ENCODE peak calls at places on chromosomes 11 and 22, in six cellular contexts. One of them, this sample, is unnamed.

GRCh38 chr11:67033661-67034166 is 10.8 kb downstream of the SYT12 start:
- DNase-seq in sigmoid colon: no peak
- DNase-seq in AG20443: peak; percentile 89
- DNase-seq in skeletal muscle cell: peak; percentile 92
- DNase-seq in nephron progenitor cell: no peak
- DNase-seq in esophagus squamous epithelium: no peak
- DNase-seq in this sample: no peak

GRCh38 chr11:69546735-69547370 is 65.4 kb downstream of the LINC01488 start:
- DNase-seq in sigmoid colon: peak; percentile 8
- DNase-seq in skeletal muscle cell: no peak
- DNase-seq in AG20443: no peak
- DNase-seq in esophagus squamous epithelium: no peak
- DNase-seq in nephron progenitor cell: no peak
- DNase-seq in this sample: no peak

GRCh38 chr22:30843245-30843644 is 125.3 kb downstream of the MORC2 start:
- DNase-seq in nephron progenitor cell: no peak
- DNase-seq in skeletal muscle cell: peak; percentile 27
- DNase-seq in esophagus squamous epithelium: no peak
- DNase-seq in AG20443: no peak
- DNase-seq in sigmoid colon: no peak
- DNase-seq in this sample: no peak

GRCh38 chr11:46480909-46481308 is 89.3 kb upstream of the CHRM4 start:
- DNase-seq in AG20443: no peak
- DNase-seq in nephron progenitor cell: no peak
- DNase-seq in sigmoid colon: no peak
- DNase-seq in esophagus squamous epithelium: no peak
- DNase-seq in skeletal muscle cell: no peak
- DNase-seq in this sample: no peak

GRCh38 chr11:79670846-79671245 is 230.0 kb upstream of the TENM4 start:
- DNase-seq in esophagus squamous epithelium: no peak
- DNase-seq in nephron progenitor cell: peak; percentile 10
- DNase-seq in AG20443: no peak
- DNase-seq in skeletal muscle cell: no peak
- DNase-seq in sigmoid colon: no peak
- DNase-seq in this sample: no peak

GRCh38 chr11:111586305-111586915 is 15.8 kb upstream of the SIK2 start:
- DNase-seq in nephron progenitor cell: no peak
- DNase-seq in sigmoid colon: no peak
- DNase-seq in AG20443: peak; percentile 46
- DNase-seq in esophagus squamous epithelium: no peak
- DNase-seq in skeletal muscle cell: no peak
- DNase-seq in this sample: no peak

GRCh38 chr22:40716116-40716515 is 36.8 kb downstream of the MCHR1 start:
- DNase-seq in nephron progenitor cell: no peak
- DNase-seq in sigmoid colon: no peak
- DNase-seq in AG20443: no peak
- DNase-seq in esophagus squamous epithelium: no peak
- DNase-seq in skeletal muscle cell: no peak
- DNase-seq in this sample: no peak

GRCh38 chr11:126355324-126355925 is at the start of gene ST3GAL4:
- DNase-seq in skeletal muscle cell: peak; percentile 38
- DNase-seq in nephron progenitor cell: peak; percentile 93
- DNase-seq in sigmoid colon: peak; percentile 90
- DNase-seq in AG20443: peak; percentile 91
- DNase-seq in esophagus squamous epithelium: peak; percentile 25
- DNase-seq in this sample: no peak

GRCh38 chr22:20131593-20131855 is at the start of gene ZDHHC8:
- DNase-seq in esophagus squamous epithelium: no peak
- DNase-seq in sigmoid colon: no peak
- DNase-seq in nephron progenitor cell: no peak
- DNase-seq in skeletal muscle cell: no peak
- DNase-seq in AG20443: peak; percentile 78
- DNase-seq in this sample: no peak

GRCh38 chr22:50694766-50695420 is 22.3 kb downstream of the SHANK3 start:
- DNase-seq in skeletal muscle cell: no peak
- DNase-seq in nephron progenitor cell: no peak
- DNase-seq in AG20443: no peak
- DNase-seq in esophagus squamous epithelium: no peak
- DNase-seq in sigmoid colon: peak; percentile 56
- DNase-seq in this sample: no peak

GRCh38 chr11:71237853-71238252 is 14.5 kb downstream of the SHANK2 start:
- DNase-seq in skeletal muscle cell: no peak
- DNase-seq in sigmoid colon: peak; percentile 40
- DNase-seq in AG20443: no peak
- DNase-seq in nephron progenitor cell: no peak
- DNase-seq in esophagus squamous epithelium: no peak
- DNase-seq in this sample: no peak

GRCh38 chr11:2699185-2699530 is 636 bp downstream of the KCNQ1OT1 start:
- DNase-seq in sigmoid colon: no peak
- DNase-seq in esophagus squamous epithelium: no peak
- DNase-seq in AG20443: no peak
- DNase-seq in nephron progenitor cell: no peak
- DNase-seq in skeletal muscle cell: no peak
- DNase-seq in this sample: no peak

GRCh38 chr11:100923555-100923954 is 206.1 kb downstream of the PGR start:
- DNase-seq in skeletal muscle cell: no peak
- DNase-seq in AG20443: peak; percentile 14
- DNase-seq in esophagus squamous epithelium: no peak
- DNase-seq in sigmoid colon: no peak
- DNase-seq in nephron progenitor cell: no peak
- DNase-seq in this sample: no peak

GRCh38 chr11:113649311-113649710 is 56.8 kb downstream of the TMPRSS5 start:
- DNase-seq in AG20443: no peak
- DNase-seq in esophagus squamous epithelium: no peak
- DNase-seq in nephron progenitor cell: no peak
- DNase-seq in sigmoid colon: no peak
- DNase-seq in skeletal muscle cell: no peak
- DNase-seq in this sample: no peak

GRCh38 chr11:17266781-17267180 is 9.8 kb upstream of the NUCB2 start:
- DNase-seq in AG20443: no peak
- DNase-seq in esophagus squamous epithelium: no peak
- DNase-seq in sigmoid colon: no peak
- DNase-seq in nephron progenitor cell: no peak
- DNase-seq in skeletal muscle cell: no peak
- DNase-seq in this sample: no peak

GRCh38 chr11:88231894-88232482 is 56.7 kb upstream of the RAB38 start:
- DNase-seq in nephron progenitor cell: peak; percentile 5
- DNase-seq in AG20443: peak; percentile 63
- DNase-seq in sigmoid colon: no peak
- DNase-seq in esophagus squamous epithelium: no peak
- DNase-seq in skeletal muscle cell: no peak
- DNase-seq in this sample: no peak

GRCh38 chr11:106395716-106396349 is 318.4 kb downstream of the AASDHPPT start:
- DNase-seq in esophagus squamous epithelium: no peak
- DNase-seq in sigmoid colon: no peak
- DNase-seq in skeletal muscle cell: no peak
- DNase-seq in nephron progenitor cell: no peak
- DNase-seq in AG20443: no peak
- DNase-seq in this sample: no peak

GRCh38 chr22:19208287-19208847 is 29.8 kb upstream of the SLC25A1 start:
- DNase-seq in esophagus squamous epithelium: no peak
- DNase-seq in sigmoid colon: no peak
- DNase-seq in nephron progenitor cell: no peak
- DNase-seq in AG20443: no peak
- DNase-seq in skeletal muscle cell: no peak
- DNase-seq in this sample: no peak

GRCh38 chr11:35389897-35390462 is 29.4 kb downstream of the SLC1A2 start:
- DNase-seq in skeletal muscle cell: no peak
- DNase-seq in nephron progenitor cell: no peak
- DNase-seq in esophagus squamous epithelium: no peak
- DNase-seq in AG20443: no peak
- DNase-seq in sigmoid colon: no peak
- DNase-seq in this sample: no peak

GRCh38 chr22:29343313-29343805 is 27.9 kb upstream of the RASL10A start:
- DNase-seq in AG20443: peak; percentile 86
- DNase-seq in esophagus squamous epithelium: no peak
- DNase-seq in skeletal muscle cell: no peak
- DNase-seq in sigmoid colon: peak; percentile 78
- DNase-seq in nephron progenitor cell: peak; percentile 33
- DNase-seq in this sample: no peak

GRCh38 chr22:19291218-19291579 is 320 bp downstream of the CLTCL1 start:
- DNase-seq in skeletal muscle cell: no peak
- DNase-seq in AG20443: peak; percentile 57
- DNase-seq in esophagus squamous epithelium: no peak
- DNase-seq in sigmoid colon: peak; percentile 73
- DNase-seq in nephron progenitor cell: peak; percentile 57
- DNase-seq in this sample: no peak

GRCh38 chr11:23399995-23400394 is 539.7 kb upstream of the CCDC179 start:
- DNase-seq in AG20443: no peak
- DNase-seq in sigmoid colon: peak; percentile 40
- DNase-seq in skeletal muscle cell: no peak
- DNase-seq in esophagus squamous epithelium: no peak
- DNase-seq in nephron progenitor cell: no peak
- DNase-seq in this sample: no peak

GRCh38 chr22:28750471-28750881 is 8.6 kb downstream of the HSCB start:
- DNase-seq in sigmoid colon: no peak
- DNase-seq in nephron progenitor cell: no peak
- DNase-seq in AG20443: peak; percentile 26
- DNase-seq in esophagus squamous epithelium: no peak
- DNase-seq in skeletal muscle cell: peak; percentile 54
- DNase-seq in this sample: no peak

GRCh38 chr22:25060522-25061071 is 108.1 kb downstream of the KIAA1671 start:
- DNase-seq in sigmoid colon: no peak
- DNase-seq in nephron progenitor cell: no peak
- DNase-seq in esophagus squamous epithelium: no peak
- DNase-seq in AG20443: no peak
- DNase-seq in skeletal muscle cell: no peak
- DNase-seq in this sample: no peak

GRCh38 chr11:123434911-123435310 is 4.8 kb downstream of the GRAMD1B start:
- DNase-seq in skeletal muscle cell: no peak
- DNase-seq in sigmoid colon: no peak
- DNase-seq in esophagus squamous epithelium: no peak
- DNase-seq in AG20443: no peak
- DNase-seq in nephron progenitor cell: no peak
- DNase-seq in this sample: no peak

GRCh38 chr22:39662677-39663034 is 92.1 kb downstream of the CACNA1I start:
- DNase-seq in skeletal muscle cell: no peak
- DNase-seq in sigmoid colon: no peak
- DNase-seq in nephron progenitor cell: no peak
- DNase-seq in AG20443: no peak
- DNase-seq in esophagus squamous epithelium: no peak
- DNase-seq in this sample: no peak

GRCh38 chr11:63841554-63841953 is 2.6 kb downstream of the MARK2 start:
- DNase-seq in AG20443: no peak
- DNase-seq in nephron progenitor cell: no peak
- DNase-seq in skeletal muscle cell: no peak
- DNase-seq in sigmoid colon: no peak
- DNase-seq in esophagus squamous epithelium: no peak
- DNase-seq in this sample: no peak

GRCh38 chr11:58574851-58575250 is 805 bp downstream of the LPXN start:
- DNase-seq in nephron progenitor cell: no peak
- DNase-seq in AG20443: peak; percentile 24
- DNase-seq in skeletal muscle cell: no peak
- DNase-seq in esophagus squamous epithelium: no peak
- DNase-seq in sigmoid colon: no peak
- DNase-seq in this sample: no peak

GRCh38 chr11:6268811-6269210 is 9.2 kb downstream of the CCKBR start:
- DNase-seq in nephron progenitor cell: no peak
- DNase-seq in sigmoid colon: no peak
- DNase-seq in skeletal muscle cell: peak; percentile 4
- DNase-seq in esophagus squamous epithelium: no peak
- DNase-seq in AG20443: no peak
- DNase-seq in this sample: no peak

GRCh38 chr11:76325149-76325548 is 55.8 kb downstream of the THAP12 start:
- DNase-seq in skeletal muscle cell: no peak
- DNase-seq in nephron progenitor cell: no peak
- DNase-seq in sigmoid colon: no peak
- DNase-seq in esophagus squamous epithelium: no peak
- DNase-seq in AG20443: no peak
- DNase-seq in this sample: no peak

GRCh38 chr11:125055107-125055715 is 7.9 kb upstream of the SLC37A2 start:
- DNase-seq in nephron progenitor cell: no peak
- DNase-seq in AG20443: no peak
- DNase-seq in esophagus squamous epithelium: no peak
- DNase-seq in sigmoid colon: no peak
- DNase-seq in skeletal muscle cell: no peak
- DNase-seq in this sample: no peak

GRCh38 chr11:128814856-128815705 is 52.0 kb downstream of the KCNJ1 start:
- DNase-seq in AG20443: peak; percentile 94
- DNase-seq in esophagus squamous epithelium: no peak
- DNase-seq in nephron progenitor cell: peak; percentile 71
- DNase-seq in sigmoid colon: peak; percentile 82
- DNase-seq in skeletal muscle cell: peak; percentile 81
- DNase-seq in this sample: no peak

GRCh38 chr11:25860677-25861445 is 471.1 kb upstream of the ANO3 start:
- DNase-seq in AG20443: no peak
- DNase-seq in nephron progenitor cell: no peak
- DNase-seq in sigmoid colon: no peak
- DNase-seq in skeletal muscle cell: peak; percentile 20
- DNase-seq in esophagus squamous epithelium: no peak
- DNase-seq in this sample: no peak